ENCODE peak calls at places on chromosomes 13 and 19, in ten cellular contexts. One of them, this sample, is unnamed.

GRCh38 chr19:17579523-17580244 is 24.2 kb downstream of the COLGALT1 start:
- DNase-seq in IMR-90: peak
- DNase-seq in ureter: no peak
- DNase-seq in cardiac muscle cell: peak
- DNase-seq in left ventricle myocardium superior: peak
- DNase-seq in glutamatergic neuron: peak
- DNase-seq in RPMI8226: peak
- DNase-seq in NCI-H1105: no peak
- DNase-seq in activated CD8-positive, alpha-beta T cell treated with anti-CD3 and anti-CD28 coated beads for 36 hours: peak
- DNase-seq in GM03348: peak
- DNase-seq in this sample: peak

GRCh38 chr13:111129465-111130110 is 14.5 kb downstream of the ARHGEF7 start:
- DNase-seq in IMR-90: no peak
- DNase-seq in ureter: no peak
- DNase-seq in cardiac muscle cell: no peak
- DNase-seq in left ventricle myocardium superior: no peak
- DNase-seq in glutamatergic neuron: no peak
- DNase-seq in RPMI8226: no peak
- DNase-seq in NCI-H1105: no peak
- DNase-seq in activated CD8-positive, alpha-beta T cell treated with anti-CD3 and anti-CD28 coated beads for 36 hours: no peak
- DNase-seq in GM03348: no peak
- DNase-seq in this sample: no peak

GRCh38 chr19:1307320-1307719 is 21.6 kb downstream of the EFNA2 start:
- DNase-seq in IMR-90: no peak
- DNase-seq in ureter: no peak
- DNase-seq in cardiac muscle cell: no peak
- DNase-seq in left ventricle myocardium superior: no peak
- DNase-seq in glutamatergic neuron: no peak
- DNase-seq in RPMI8226: no peak
- DNase-seq in NCI-H1105: no peak
- DNase-seq in activated CD8-positive, alpha-beta T cell treated with anti-CD3 and anti-CD28 coated beads for 36 hours: no peak
- DNase-seq in GM03348: no peak
- DNase-seq in this sample: no peak

GRCh38 chr19:38063921-38064320 is 156.9 kb downstream of the SIPA1L3 start:
- DNase-seq in IMR-90: no peak
- DNase-seq in ureter: no peak
- DNase-seq in cardiac muscle cell: no peak
- DNase-seq in left ventricle myocardium superior: no peak
- DNase-seq in glutamatergic neuron: no peak
- DNase-seq in RPMI8226: no peak
- DNase-seq in NCI-H1105: no peak
- DNase-seq in activated CD8-positive, alpha-beta T cell treated with anti-CD3 and anti-CD28 coated beads for 36 hours: no peak
- DNase-seq in GM03348: no peak
- DNase-seq in this sample: no peak

GRCh38 chr19:33673258-33673875 is 51.6 kb downstream of the CHST8 start:
- DNase-seq in IMR-90: no peak
- DNase-seq in ureter: no peak
- DNase-seq in cardiac muscle cell: no peak
- DNase-seq in left ventricle myocardium superior: no peak
- DNase-seq in glutamatergic neuron: no peak
- DNase-seq in RPMI8226: no peak
- DNase-seq in NCI-H1105: no peak
- DNase-seq in activated CD8-positive, alpha-beta T cell treated with anti-CD3 and anti-CD28 coated beads for 36 hours: no peak
- DNase-seq in GM03348: no peak
- DNase-seq in this sample: no peak

GRCh38 chr19:46728693-46729339 is 11.9 kb upstream of the PRKD2 start:
- DNase-seq in IMR-90: peak
- DNase-seq in ureter: no peak
- DNase-seq in cardiac muscle cell: peak
- DNase-seq in left ventricle myocardium superior: peak
- DNase-seq in glutamatergic neuron: peak
- DNase-seq in RPMI8226: peak
- DNase-seq in NCI-H1105: no peak
- DNase-seq in activated CD8-positive, alpha-beta T cell treated with anti-CD3 and anti-CD28 coated beads for 36 hours: peak
- DNase-seq in GM03348: peak
- DNase-seq in this sample: peak

GRCh38 chr13:21055511-21056045 is 5.8 kb downstream of the LATS2 start:
- DNase-seq in IMR-90: no peak
- DNase-seq in ureter: no peak
- DNase-seq in cardiac muscle cell: no peak
- DNase-seq in left ventricle myocardium superior: no peak
- DNase-seq in glutamatergic neuron: no peak
- DNase-seq in RPMI8226: no peak
- DNase-seq in NCI-H1105: no peak
- DNase-seq in activated CD8-positive, alpha-beta T cell treated with anti-CD3 and anti-CD28 coated beads for 36 hours: no peak
- DNase-seq in GM03348: no peak
- DNase-seq in this sample: no peak

GRCh38 chr13:104571161-104571889 is 1505.1 kb upstream of the SLC10A2 start:
- DNase-seq in IMR-90: peak
- DNase-seq in ureter: peak
- DNase-seq in cardiac muscle cell: peak
- DNase-seq in left ventricle myocardium superior: no peak
- DNase-seq in glutamatergic neuron: peak
- DNase-seq in RPMI8226: peak
- DNase-seq in NCI-H1105: peak
- DNase-seq in activated CD8-positive, alpha-beta T cell treated with anti-CD3 and anti-CD28 coated beads for 36 hours: peak
- DNase-seq in GM03348: peak
- DNase-seq in this sample: peak

GRCh38 chr13:40340368-40341085 is 325.9 kb downstream of the FOXO1 start:
- DNase-seq in IMR-90: no peak
- DNase-seq in ureter: no peak
- DNase-seq in cardiac muscle cell: peak
- DNase-seq in left ventricle myocardium superior: no peak
- DNase-seq in glutamatergic neuron: no peak
- DNase-seq in RPMI8226: no peak
- DNase-seq in NCI-H1105: no peak
- DNase-seq in activated CD8-positive, alpha-beta T cell treated with anti-CD3 and anti-CD28 coated beads for 36 hours: no peak
- DNase-seq in GM03348: no peak
- DNase-seq in this sample: peak

GRCh38 chr19:38905186-38905539 is 5.4 kb downstream of the NFKBIB start:
- DNase-seq in IMR-90: no peak
- DNase-seq in ureter: no peak
- DNase-seq in cardiac muscle cell: no peak
- DNase-seq in left ventricle myocardium superior: no peak
- DNase-seq in glutamatergic neuron: no peak
- DNase-seq in RPMI8226: no peak
- DNase-seq in NCI-H1105: no peak
- DNase-seq in activated CD8-positive, alpha-beta T cell treated with anti-CD3 and anti-CD28 coated beads for 36 hours: no peak
- DNase-seq in GM03348: no peak
- DNase-seq in this sample: no peak

GRCh38 chr19:40191836-40192646 is 815 bp downstream of the MAP3K10 start:
- DNase-seq in IMR-90: peak
- DNase-seq in ureter: no peak
- DNase-seq in cardiac muscle cell: peak
- DNase-seq in left ventricle myocardium superior: peak
- DNase-seq in glutamatergic neuron: peak
- DNase-seq in RPMI8226: peak
- DNase-seq in NCI-H1105: no peak
- DNase-seq in activated CD8-positive, alpha-beta T cell treated with anti-CD3 and anti-CD28 coated beads for 36 hours: peak
- DNase-seq in GM03348: peak
- DNase-seq in this sample: peak

GRCh38 chr13:90769387-90769786 is 578.1 kb upstream of the MIR17HG start:
- DNase-seq in IMR-90: no peak
- DNase-seq in ureter: no peak
- DNase-seq in cardiac muscle cell: no peak
- DNase-seq in left ventricle myocardium superior: no peak
- DNase-seq in glutamatergic neuron: no peak
- DNase-seq in RPMI8226: no peak
- DNase-seq in NCI-H1105: no peak
- DNase-seq in activated CD8-positive, alpha-beta T cell treated with anti-CD3 and anti-CD28 coated beads for 36 hours: no peak
- DNase-seq in GM03348: no peak
- DNase-seq in this sample: peak

GRCh38 chr13:26989261-26990007 is 182.2 kb downstream of the USP12 start:
- DNase-seq in IMR-90: no peak
- DNase-seq in ureter: no peak
- DNase-seq in cardiac muscle cell: no peak
- DNase-seq in left ventricle myocardium superior: no peak
- DNase-seq in glutamatergic neuron: no peak
- DNase-seq in RPMI8226: no peak
- DNase-seq in NCI-H1105: no peak
- DNase-seq in activated CD8-positive, alpha-beta T cell treated with anti-CD3 and anti-CD28 coated beads for 36 hours: no peak
- DNase-seq in GM03348: no peak
- DNase-seq in this sample: no peak

GRCh38 chr19:49422407-49423277 is 599 bp downstream of the PTH2 start:
- DNase-seq in IMR-90: peak
- DNase-seq in ureter: no peak
- DNase-seq in cardiac muscle cell: peak
- DNase-seq in left ventricle myocardium superior: peak
- DNase-seq in glutamatergic neuron: peak
- DNase-seq in RPMI8226: peak
- DNase-seq in NCI-H1105: peak
- DNase-seq in activated CD8-positive, alpha-beta T cell treated with anti-CD3 and anti-CD28 coated beads for 36 hours: peak
- DNase-seq in GM03348: peak
- DNase-seq in this sample: peak

GRCh38 chr13:19957320-19958118 is 1.0 kb upstream of the ZMYM2 start:
- DNase-seq in IMR-90: peak
- DNase-seq in ureter: peak
- DNase-seq in cardiac muscle cell: peak
- DNase-seq in left ventricle myocardium superior: peak
- DNase-seq in glutamatergic neuron: peak
- DNase-seq in RPMI8226: peak
- DNase-seq in NCI-H1105: peak
- DNase-seq in activated CD8-positive, alpha-beta T cell treated with anti-CD3 and anti-CD28 coated beads for 36 hours: peak
- DNase-seq in GM03348: peak
- DNase-seq in this sample: peak

GRCh38 chr19:10290876-10291553 is 1.3 kb downstream of the ICAM5 start:
- DNase-seq in IMR-90: peak
- DNase-seq in ureter: peak
- DNase-seq in cardiac muscle cell: peak
- DNase-seq in left ventricle myocardium superior: peak
- DNase-seq in glutamatergic neuron: peak
- DNase-seq in RPMI8226: peak
- DNase-seq in NCI-H1105: peak
- DNase-seq in activated CD8-positive, alpha-beta T cell treated with anti-CD3 and anti-CD28 coated beads for 36 hours: peak
- DNase-seq in GM03348: peak
- DNase-seq in this sample: peak

GRCh38 chr13:30832845-30833332 is 73.2 kb upstream of the MEDAG start:
- DNase-seq in IMR-90: no peak
- DNase-seq in ureter: peak
- DNase-seq in cardiac muscle cell: peak
- DNase-seq in left ventricle myocardium superior: peak
- DNase-seq in glutamatergic neuron: peak
- DNase-seq in RPMI8226: peak
- DNase-seq in NCI-H1105: peak
- DNase-seq in activated CD8-positive, alpha-beta T cell treated with anti-CD3 and anti-CD28 coated beads for 36 hours: peak
- DNase-seq in GM03348: no peak
- DNase-seq in this sample: peak

GRCh38 chr13:77896536-77896935 is 22.1 kb downstream of the EDNRB start:
- DNase-seq in IMR-90: peak
- DNase-seq in ureter: no peak
- DNase-seq in cardiac muscle cell: peak
- DNase-seq in left ventricle myocardium superior: no peak
- DNase-seq in glutamatergic neuron: no peak
- DNase-seq in RPMI8226: no peak
- DNase-seq in NCI-H1105: no peak
- DNase-seq in activated CD8-positive, alpha-beta T cell treated with anti-CD3 and anti-CD28 coated beads for 36 hours: no peak
- DNase-seq in GM03348: peak
- DNase-seq in this sample: no peak

GRCh38 chr19:44530777-44531176 is 1.3 kb upstream of the CEACAM20 start:
- DNase-seq in IMR-90: no peak
- DNase-seq in ureter: no peak
- DNase-seq in cardiac muscle cell: peak
- DNase-seq in left ventricle myocardium superior: no peak
- DNase-seq in glutamatergic neuron: no peak
- DNase-seq in RPMI8226: peak
- DNase-seq in NCI-H1105: no peak
- DNase-seq in activated CD8-positive, alpha-beta T cell treated with anti-CD3 and anti-CD28 coated beads for 36 hours: no peak
- DNase-seq in GM03348: no peak
- DNase-seq in this sample: no peak

GRCh38 chr19:11465605-11466004 is 15.2 kb downstream of the ELAVL3 start:
- DNase-seq in IMR-90: no peak
- DNase-seq in ureter: no peak
- DNase-seq in cardiac muscle cell: no peak
- DNase-seq in left ventricle myocardium superior: no peak
- DNase-seq in glutamatergic neuron: peak
- DNase-seq in RPMI8226: no peak
- DNase-seq in NCI-H1105: no peak
- DNase-seq in activated CD8-positive, alpha-beta T cell treated with anti-CD3 and anti-CD28 coated beads for 36 hours: no peak
- DNase-seq in GM03348: no peak
- DNase-seq in this sample: no peak

GRCh38 chr13:43232144-43232840 is 208.9 kb downstream of the DNAJC15 start:
- DNase-seq in IMR-90: no peak
- DNase-seq in ureter: no peak
- DNase-seq in cardiac muscle cell: no peak
- DNase-seq in left ventricle myocardium superior: no peak
- DNase-seq in glutamatergic neuron: no peak
- DNase-seq in RPMI8226: no peak
- DNase-seq in NCI-H1105: no peak
- DNase-seq in activated CD8-positive, alpha-beta T cell treated with anti-CD3 and anti-CD28 coated beads for 36 hours: no peak
- DNase-seq in GM03348: no peak
- DNase-seq in this sample: no peak

GRCh38 chr19:39139305-39140194 is 14.0 kb downstream of the PAK4 start:
- DNase-seq in IMR-90: no peak
- DNase-seq in ureter: no peak
- DNase-seq in cardiac muscle cell: peak
- DNase-seq in left ventricle myocardium superior: no peak
- DNase-seq in glutamatergic neuron: no peak
- DNase-seq in RPMI8226: no peak
- DNase-seq in NCI-H1105: no peak
- DNase-seq in activated CD8-positive, alpha-beta T cell treated with anti-CD3 and anti-CD28 coated beads for 36 hours: no peak
- DNase-seq in GM03348: no peak
- DNase-seq in this sample: peak

GRCh38 chr19:19900124-19900523 is 622 bp upstream of the ZNF93 start:
- DNase-seq in IMR-90: peak
- DNase-seq in ureter: no peak
- DNase-seq in cardiac muscle cell: peak
- DNase-seq in left ventricle myocardium superior: no peak
- DNase-seq in glutamatergic neuron: no peak
- DNase-seq in RPMI8226: no peak
- DNase-seq in NCI-H1105: no peak
- DNase-seq in activated CD8-positive, alpha-beta T cell treated with anti-CD3 and anti-CD28 coated beads for 36 hours: peak
- DNase-seq in GM03348: peak
- DNase-seq in this sample: peak

This sample was measured in mesendoderm.